ENCODE peak calls at places on chromosomes 13 and 19, in ten cellular contexts. I, X, B, H, P, R, T, O, G and D are unnamed samples.

GRCh38 chr13:30681489-30682242 is 53.7 kb upstream of the ALOX5AP start:
- DNase-seq in O (no peak), T (no peak), R (no peak), I (peak; percentile 88), X (no peak), H (no peak), P (no peak), B (no peak), G (no peak), D (no peak)

GRCh38 chr19:51398096-51398704 is 7.8 kb upstream of the C19orf84 start:
- DNase-seq in G (no peak), H (no peak), B (no peak), O (peak; percentile 49), X (no peak), R (no peak), P (no peak), T (no peak), I (peak; percentile 38), D (no peak)

GRCh38 chr19:38062959-38063786 is 156.2 kb downstream of the SIPA1L3 start:
- DNase-seq in O (no peak), H (no peak), T (no peak), G (no peak), I (no peak), B (peak; percentile 14), R (no peak), X (no peak), P (no peak), D (no peak)

GRCh38 chr19:40224342-40225148 is 1.9 kb downstream of the CCNP start:
- DNase-seq in B (no peak), T (no peak), P (no peak), X (no peak), O (no peak), G (no peak), H (no peak), R (no peak), I (no peak), D (no peak)

GRCh38 chr19:947707-948533 is 22.1 kb downstream of the ARID3A start:
- DNase-seq in P (no peak), R (peak; percentile 39), H (no peak), T (no peak), O (no peak), G (no peak), X (no peak), B (no peak), I (no peak), D (no peak)

GRCh38 chr19:16496613-16496983 is 404 bp downstream of the C19orf44 start:
- DNase-seq in R (no peak), O (no peak), H (no peak), I (peak; percentile 54), B (no peak), T (peak; percentile 30), X (no peak), G (no peak), P (no peak), D (no peak)

GRCh38 chr19:43430142-43430710 is 15.5 kb downstream of the TEX101 start:
- DNase-seq in H (no peak), O (no peak), P (no peak), G (no peak), X (no peak), I (no peak), R (no peak), B (no peak), T (no peak), D (no peak)

GRCh38 chr13:108342369-108343289 is 73.1 kb downstream of the TNFSF13B start:
- DNase-seq in X (no peak), G (no peak), T (no peak), O (peak; percentile 14), H (no peak), P (no peak), I (peak; percentile 72), R (no peak), B (no peak), D (no peak)

GRCh38 chr13:110062077-110062776 is 244.7 kb downstream of the COL4A1 start:
- DNase-seq in O (no peak), G (no peak), H (no peak), I (no peak), T (no peak), R (no peak), P (no peak), X (no peak), B (no peak), D (no peak)

GRCh38 chr13:99033814-99034213 is 56.0 kb upstream of the DOCK9 start:
- DNase-seq in G (no peak), B (no peak), I (peak; percentile 39), P (no peak), R (no peak), X (no peak), H (no peak), O (no peak), T (no peak), D (no peak)

GRCh38 chr13:36072127-36072526 is 59.1 kb downstream of the DCLK1 start:
- DNase-seq in B (no peak), R (no peak), H (no peak), X (no peak), G (no peak), T (no peak), O (no peak), I (no peak), P (no peak), D (no peak)

GRCh38 chr13:113650275-113650674 is 7.7 kb downstream of the ATP4B start:
- DNase-seq in R (no peak), I (no peak), T (no peak), B (no peak), H (no peak), X (no peak), P (no peak), G (no peak), O (no peak), D (no peak)

GRCh38 chr13:98444381-98444780 is 132.5 kb downstream of the STK24 start:
- DNase-seq in X (no peak), P (no peak), B (no peak), H (no peak), G (no peak), O (no peak), T (no peak), I (no peak), R (no peak), D (no peak)

GRCh38 chr19:30155529-30156200 is 213.6 kb downstream of the URI1 start:
- DNase-seq in B (no peak), G (no peak), X (no peak), H (no peak), P (no peak), T (no peak), O (no peak), R (no peak), I (no peak), D (no peak)

GRCh38 chr13:59643239-59643865 is 520.4 kb downstream of the DIAPH3 start:
- DNase-seq in R (no peak), H (no peak), B (no peak), O (no peak), P (no peak), I (no peak), X (no peak), T (no peak), G (no peak), D (no peak)

GRCh38 chr19:34218818-34219164 is 35.6 kb upstream of the GARRE1 start:
- DNase-seq in H (no peak), O (no peak), B (no peak), I (no peak), G (no peak), P (no peak), T (no peak), R (no peak), X (no peak), D (no peak)

GRCh38 chr19:40217027-40217810 is 965 bp downstream of the TTC9B start:
- DNase-seq in T (no peak), X (no peak), R (no peak), H (no peak), B (no peak), P (no peak), I (no peak), G (no peak), O (no peak), D (no peak)